ENCODE peak calls at places on chromosomes 12 and 14, in four cellular contexts. C is stomach, D is DND-41, L is heart left ventricle. T is an unnamed sample.

GRCh38 chr12:10031318-10031717 is 836 bp downstream of the CLEC9A start:
- DNase-seq in L (no peak), D (no peak), C (no peak), T (no peak)

GRCh38 chr12:71858848-71859247 is 19.3 kb downstream of the TBC1D15 start:
- DNase-seq in D (no peak), L (no peak), C (no peak), T (no peak)

GRCh38 chr12:48286665-48287064 is 64.1 kb downstream of the ZNF641 start:
- DNase-seq in C (no peak), D (peak; percentile 5), L (no peak), T (no peak)

GRCh38 chr12:69055706-69056105 is 122.7 kb upstream of the CPM start:
- DNase-seq in C (no peak), L (no peak), D (no peak), T (no peak)

GRCh38 chr12:1851126-1851791 is 30.9 kb downstream of the LRTM2 start:
- DNase-seq in C (no peak), L (no peak), D (no peak), T (no peak)

GRCh38 chr12:7060353-7060954 is at the start of gene C1S:
- DNase-seq in D (no peak), L (peak; percentile 71), C (peak; percentile 39), T (no peak)

GRCh38 chr14:94598816-94599655 is 13.2 kb upstream of the SERPINA3 start:
- DNase-seq in D (no peak), C (peak; percentile 71), L (no peak), T (peak; percentile 57)

GRCh38 chr12:111826982-111827381 is 15.0 kb upstream of the MAPKAPK5 start:
- DNase-seq in L (no peak), D (no peak), C (no peak), T (no peak)

GRCh38 chr14:96512602-96513397 is 10.6 kb downstream of the PAPOLA start:
- DNase-seq in C (no peak), L (no peak), D (no peak), T (no peak)

GRCh38 chr12:77343291-77343690 is 277.9 kb upstream of the E2F7 start:
- DNase-seq in D (no peak), C (no peak), L (no peak), T (no peak)

GRCh38 chr12:70876952-70877351 is 43.6 kb downstream of the PTPRR start:
- DNase-seq in L (no peak), D (no peak), C (no peak), T (no peak)

GRCh38 chr14:48622980-48623379 is 947.6 kb upstream of the MDGA2 start:
- DNase-seq in D (no peak), L (no peak), C (no peak), T (no peak)

GRCh38 chr12:104976703-104977102 is 9.4 kb upstream of the NOPCHAP1 start:
- DNase-seq in L (no peak), C (no peak), D (no peak), T (no peak)
- TF ChIP-seq CTCF in L (no peak), C (no peak), D (no peak), T (no peak)

GRCh38 chr12:122309564-122310121 is 43.3 kb upstream of the VPS33A start:
- DNase-seq in L (no peak), C (no peak), D (no peak), T (no peak)

GRCh38 chr12:122303068-122303467 is 36.8 kb upstream of the VPS33A start:
- DNase-seq in D (no peak), C (no peak), L (no peak), T (no peak)

GRCh38 chr12:122304924-122305323 is 38.6 kb upstream of the VPS33A start:
- DNase-seq in D (no peak), L (no peak), C (no peak), T (no peak)

GRCh38 chr12:122308811-122309210 is 42.5 kb upstream of the VPS33A start:
- DNase-seq in C (no peak), L (no peak), D (no peak), T (no peak)

DNA sequence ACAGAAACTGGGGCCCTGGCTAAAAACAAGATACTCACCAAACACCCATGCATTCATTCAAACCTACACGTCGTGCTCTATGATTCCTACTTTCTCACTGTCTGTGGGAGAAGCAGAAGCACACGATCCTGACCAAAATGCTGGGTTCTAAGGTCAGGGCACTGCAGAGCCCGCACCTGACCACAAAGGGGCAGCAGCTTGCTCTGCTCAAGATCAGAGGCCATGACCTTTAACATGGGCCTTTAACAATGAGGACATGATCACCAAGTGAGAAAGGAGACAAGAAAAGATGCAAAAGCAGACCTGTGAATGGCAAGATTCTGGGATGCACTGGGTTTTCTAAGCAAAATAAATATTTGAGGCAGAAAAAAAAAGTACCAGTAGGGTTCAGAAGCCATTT is 40.1 kb upstream of the VPS33A start:
- DNase-seq in C (no peak), D (no peak), L (no peak), T (no peak)
- TF ChIP-seq CTCF in C (no peak), D (peak; percentile 47), L (no peak), T (no peak)

DNA sequence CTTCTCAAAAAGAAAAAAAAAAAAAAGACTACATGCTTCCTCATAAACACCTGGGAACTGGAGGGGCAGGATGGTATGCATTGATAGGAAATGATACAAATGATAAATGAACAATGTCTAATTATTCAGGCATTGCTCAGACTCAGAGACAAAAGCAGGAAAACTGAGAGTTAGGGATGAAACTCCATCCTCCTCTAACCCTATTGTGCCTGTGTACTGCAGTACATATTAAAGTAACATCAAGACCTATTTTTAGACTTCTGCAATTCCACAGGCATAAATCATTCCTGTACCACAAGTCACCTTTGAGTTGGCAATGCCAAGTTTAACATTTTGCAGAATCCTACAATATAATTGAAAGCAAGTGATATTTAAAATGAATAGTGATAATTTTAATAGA is 156.5 kb upstream of the USP15 start:
- DNase-seq in D (no peak), C (no peak), L (no peak), T (no peak)
- TF ChIP-seq CTCF in D (no peak), C (no peak), L (no peak), T (no peak)

DNA sequence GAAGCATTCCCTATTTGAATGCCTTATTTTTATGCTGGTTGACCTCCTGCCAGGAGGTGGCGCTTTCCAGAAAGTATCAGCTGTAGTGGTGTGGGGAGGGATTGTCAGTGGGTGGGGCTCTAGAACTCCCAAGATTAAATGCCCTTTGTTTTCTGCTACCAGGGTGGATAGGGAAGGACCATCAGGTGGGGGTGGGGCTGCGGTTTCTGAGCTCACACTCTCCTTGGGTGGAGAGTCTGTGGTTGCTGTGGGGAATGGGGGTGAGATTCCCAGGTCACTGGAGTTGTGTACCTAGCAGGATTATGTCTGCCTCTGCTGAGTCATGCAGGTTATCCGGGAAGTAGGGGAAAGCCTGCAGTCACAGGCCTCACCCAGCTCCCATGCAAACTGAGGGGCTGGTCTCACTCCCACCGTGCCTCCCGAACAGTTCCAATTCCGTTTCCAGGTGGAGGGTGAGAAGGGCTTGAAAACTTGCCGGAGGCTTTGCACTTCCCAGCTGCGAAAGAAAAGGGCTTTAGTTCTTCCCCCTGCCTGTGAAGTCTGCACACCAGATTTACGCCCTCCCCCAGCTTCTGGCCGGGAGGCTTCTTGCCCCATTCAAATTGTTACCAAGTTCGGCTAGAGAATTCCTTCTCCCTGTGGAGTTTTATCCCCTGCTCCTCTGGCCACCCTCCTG is 68.4 kb downstream of the ALG10B start:
- DNase-seq in L (peak; percentile 20), D (no peak), C (no peak), T (no peak)
- TF ChIP-seq CTCF in L (no peak), D (peak; percentile 10), C (no peak), T (peak; percentile 31)

GRCh38 chr12:130988261-130989175 is 34.8 kb downstream of the ADGRD1 start:
- DNase-seq in L (no peak), D (no peak), C (no peak), T (no peak)

GRCh38 chr12:130987151-130987931 is 33.6 kb downstream of the ADGRD1 start:
- DNase-seq in L (no peak), D (no peak), C (no peak), T (no peak)

GRCh38 chr12:130990034-130990433 is 36.3 kb downstream of the ADGRD1 start:
- DNase-seq in D (no peak), L (no peak), C (no peak), T (no peak)

GRCh38 chr12:130992448-130992847 is 38.7 kb downstream of the ADGRD1 start:
- DNase-seq in L (no peak), D (no peak), C (peak; percentile 42), T (no peak)

DNA sequence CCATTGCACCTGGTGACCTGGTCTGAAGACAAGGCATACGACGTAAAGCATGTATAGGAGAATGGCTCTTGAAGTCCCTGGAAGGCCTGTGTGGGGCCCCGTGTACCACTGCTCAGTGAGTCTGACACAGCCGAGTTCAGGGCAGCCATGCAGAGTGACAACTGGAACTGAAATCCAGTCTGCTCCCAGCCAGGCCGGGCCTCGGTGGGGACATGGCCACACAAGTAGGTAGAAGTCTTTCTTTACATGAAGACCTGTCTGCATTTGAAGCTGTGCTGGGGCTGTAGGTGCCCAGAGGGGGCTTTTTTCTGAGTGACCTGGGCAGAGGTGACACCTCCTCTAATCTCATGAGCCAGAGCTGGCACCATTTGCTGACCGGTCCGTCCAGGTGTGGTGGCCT is 35.7 kb downstream of the ADGRD1 start:
- DNase-seq in D (no peak), C (no peak), L (no peak), T (no peak)
- TF ChIP-seq CTCF in D (no peak), C (no peak), L (no peak), T (no peak)

GRCh38 chr12:65961731-65962130 is 137.4 kb downstream of the HMGA2 start:
- DNase-seq in C (no peak), L (no peak), D (no peak), T (no peak)

GRCh38 chr12:65959452-65959851 is 135.2 kb downstream of the HMGA2 start:
- DNase-seq in L (no peak), C (no peak), D (no peak), T (no peak)

GRCh38 chr12:65965358-65965757 is 141.1 kb downstream of the HMGA2 start:
- DNase-seq in L (no peak), C (no peak), D (no peak), T (no peak)

GRCh38 chr12:65960820-65961691 is 136.8 kb downstream of the HMGA2 start:
- DNase-seq in D (no peak), C (no peak), L (no peak), T (no peak)

GRCh38 chr12:65962921-65963883 is 138.9 kb downstream of the HMGA2 start:
- DNase-seq in D (peak; percentile 21), L (peak; percentile 55), C (no peak), T (no peak)
- TF ChIP-seq CTCF in D (peak; percentile 47), L (peak; percentile 14), C (no peak), T (peak; percentile 27)

GRCh38 chr12:15151141-15152091 is 69.8 kb downstream of the RERG start:
- DNase-seq in D (no peak), L (no peak), C (no peak), T (no peak)
- TF ChIP-seq CTCF in D (peak; percentile 57), L (peak; percentile 54), C (peak; percentile 58), T (peak; percentile 90)

T was measured in chondrocyte.